ENCODE peak calls at places on chromosomes 2 and 18, in seven cellular contexts. L is cardiac septum; T is endothelial cell; C is T-helper 2 cell; N is stimulated activated CD8-positive, alpha-beta memory T cell treated with anti-CD3 and anti-CD28 coated beads, Interleukin-15, amount 100 ng/mL, for 24 hours; K is cardiac muscle cell; O is ACHN. J is an unnamed sample.

GRCh38 chr2:12809526-12809925 is 92.8 kb downstream of the TRIB2 start:
- DNase-seq in C (no peak), K (no peak), N (no peak), T (no peak), L (no peak), O (no peak), J (no peak)

GRCh38 chr2:65032016-65032975 is 23.9 kb upstream of the CEP68 start:
- DNase-seq in N (no peak), O (no peak), K (no peak), L (no peak), C (no peak), T (no peak), J (no peak)

GRCh38 chr2:210541280-210541902 is 15.0 kb upstream of the CPS1 start:
- DNase-seq in N (no peak), T (no peak), O (no peak), K (no peak), C (no peak), L (no peak), J (no peak)

GRCh38 chr2:127637725-127638252 is 8.2 kb upstream of the GPR17 start:
- DNase-seq in L (no peak), N (no peak), O (peak; percentile 73), C (no peak), K (no peak), T (peak; percentile 41), J (no peak)

GRCh38 chr2:17442334-17442733 is 75.9 kb downstream of the RAD51AP2 start:
- DNase-seq in O (no peak), K (no peak), N (no peak), L (no peak), C (no peak), T (no peak), J (no peak)

GRCh38 chr2:229616433-229616832 is 97.9 kb downstream of the DNER start:
- DNase-seq in L (no peak), C (no peak), N (no peak), K (no peak), T (no peak), O (no peak), J (no peak)

GRCh38 chr2:3151153-3151918 is 226.3 kb downstream of the EIPR1 start:
- DNase-seq in T (no peak), L (no peak), C (no peak), O (no peak), K (no peak), N (no peak), J (no peak)

GRCh38 chr2:3214065-3214464 is 163.6 kb downstream of the EIPR1 start:
- DNase-seq in T (no peak), O (no peak), L (no peak), K (no peak), N (no peak), C (no peak), J (no peak)

GRCh38 chr2:134401081-134401497 is 147.2 kb downstream of the MGAT5 start:
- DNase-seq in L (peak; percentile 80), N (no peak), T (no peak), C (no peak), K (no peak), O (no peak), J (no peak)

GRCh38 chr2:106107509-106108131 is 86.5 kb downstream of the UXS1 start:
- DNase-seq in N (no peak), O (peak; percentile 54), T (no peak), L (no peak), K (no peak), C (peak; percentile 52), J (no peak)

GRCh38 chr2:228699400-228699799 is 517.9 kb upstream of the SPHKAP start:
- DNase-seq in N (no peak), K (no peak), L (no peak), O (no peak), C (no peak), T (no peak), J (no peak)

GRCh38 chr2:121195036-121195435 is 90.0 kb downstream of the TFCP2L1 start:
- DNase-seq in K (no peak), O (no peak), T (no peak), L (no peak), N (no peak), C (no peak), J (no peak)

GRCh38 chr2:173271825-173272224 is 82.8 kb upstream of the CDCA7 start:
- DNase-seq in N (no peak), C (no peak), T (no peak), O (no peak), L (no peak), K (no peak), J (no peak)

GRCh38 chr2:33372940-33373553 is 103.4 kb upstream of the RASGRP3 start:
- DNase-seq in L (no peak), N (no peak), C (peak; percentile 59), O (peak; percentile 52), K (peak; percentile 43), T (peak; percentile 24), J (no peak)

GRCh38 chr2:15636972-15637785 is 45.5 kb downstream of the DDX1 start:
- DNase-seq in N (no peak), O (peak; percentile 77), K (peak; percentile 85), C (peak; percentile 42), L (no peak), T (peak; percentile 66), J (no peak)

GRCh38 chr2:23905155-23905554 is 21.8 kb downstream of the ATAD2B start:
- DNase-seq in N (no peak), K (no peak), T (no peak), C (no peak), O (peak; percentile 68), L (no peak), J (no peak)

GRCh38 chr18:49460958-49461601 is 635 bp upstream of the DYM start:
- DNase-seq in N (no peak), O (no peak), T (no peak), K (no peak), L (no peak), C (no peak), J (no peak)

GRCh38 chr2:211103989-211104388 is 547.6 kb downstream of the CPS1 start:
- DNase-seq in N (no peak), K (no peak), O (no peak), T (no peak), L (no peak), C (no peak), J (no peak)

GRCh38 chr2:158484892-158485556 is 28.3 kb downstream of the PKP4 start:
- DNase-seq in T (no peak), C (peak; percentile 4), L (no peak), N (no peak), O (no peak), K (no peak), J (no peak)

J was measured in NCI-H1048.